ENCODE peak calls at places on chromosomes 3 and 15, in ten cellular contexts. One of them, this sample, is unnamed.

GRCh38 chr15:83205725-83206324 is 1.8 kb downstream of the HDGFL3 start:
- DNase-seq in AML-193: peak; percentile 1
- DNase-seq in stimulated activated CD4-positive, alpha-beta T cell treated with anti-CD3 and anti-CD28 coated beads, Interleukin-4, amount 100 ng/mL, for 1 hour: no peak
- DNase-seq in activated naive CD4-positive, alpha-beta T cell: no peak
- DNase-seq in T-helper 17 cell: no peak
- DNase-seq in stimulated activated naive CD8-positive, alpha-beta T cell treated with anti-CD3 and anti-CD28 coated beads, Interleukin-15, amount 100 ng/mL, for 72 hours: no peak
- DNase-seq in body of pancreas: peak; percentile 21
- DNase-seq in stimulated activated CD8-positive, alpha-beta memory T cell treated with anti-CD3 and anti-CD28 coated beads, Interleukin-15, amount 100 ng/mL, for 24 hours: no peak
- DNase-seq in bronchial epithelial cell: no peak
- DNase-seq in H9: no peak
- DNase-seq in this sample: no peak

GRCh38 chr15:77179541-77179998 is 108.7 kb upstream of the TSPAN3 start:
- DNase-seq in AML-193: no peak
- DNase-seq in stimulated activated CD4-positive, alpha-beta T cell treated with anti-CD3 and anti-CD28 coated beads, Interleukin-4, amount 100 ng/mL, for 1 hour: no peak
- DNase-seq in activated naive CD4-positive, alpha-beta T cell: no peak
- DNase-seq in T-helper 17 cell: no peak
- DNase-seq in stimulated activated naive CD8-positive, alpha-beta T cell treated with anti-CD3 and anti-CD28 coated beads, Interleukin-15, amount 100 ng/mL, for 72 hours: peak; percentile 17
- DNase-seq in body of pancreas: no peak
- DNase-seq in stimulated activated CD8-positive, alpha-beta memory T cell treated with anti-CD3 and anti-CD28 coated beads, Interleukin-15, amount 100 ng/mL, for 24 hours: no peak
- DNase-seq in bronchial epithelial cell: no peak
- DNase-seq in H9: no peak
- DNase-seq in this sample: no peak

GRCh38 chr3:177529716-177530335 is 332.5 kb upstream of the TBL1XR1 start:
- DNase-seq in AML-193: no peak
- DNase-seq in stimulated activated CD4-positive, alpha-beta T cell treated with anti-CD3 and anti-CD28 coated beads, Interleukin-4, amount 100 ng/mL, for 1 hour: no peak
- DNase-seq in activated naive CD4-positive, alpha-beta T cell: no peak
- DNase-seq in T-helper 17 cell: no peak
- DNase-seq in stimulated activated naive CD8-positive, alpha-beta T cell treated with anti-CD3 and anti-CD28 coated beads, Interleukin-15, amount 100 ng/mL, for 72 hours: no peak
- DNase-seq in body of pancreas: no peak
- DNase-seq in stimulated activated CD8-positive, alpha-beta memory T cell treated with anti-CD3 and anti-CD28 coated beads, Interleukin-15, amount 100 ng/mL, for 24 hours: no peak
- DNase-seq in bronchial epithelial cell: no peak
- DNase-seq in H9: no peak
- DNase-seq in this sample: no peak

GRCh38 chr15:70741107-70741511 is 22.2 kb downstream of the UACA start:
- DNase-seq in AML-193: peak; percentile 55
- DNase-seq in stimulated activated CD4-positive, alpha-beta T cell treated with anti-CD3 and anti-CD28 coated beads, Interleukin-4, amount 100 ng/mL, for 1 hour: no peak
- DNase-seq in activated naive CD4-positive, alpha-beta T cell: no peak
- DNase-seq in T-helper 17 cell: no peak
- DNase-seq in stimulated activated naive CD8-positive, alpha-beta T cell treated with anti-CD3 and anti-CD28 coated beads, Interleukin-15, amount 100 ng/mL, for 72 hours: no peak
- DNase-seq in body of pancreas: peak; percentile 82
- DNase-seq in stimulated activated CD8-positive, alpha-beta memory T cell treated with anti-CD3 and anti-CD28 coated beads, Interleukin-15, amount 100 ng/mL, for 24 hours: no peak
- DNase-seq in bronchial epithelial cell: peak; percentile 80
- DNase-seq in H9: no peak
- DNase-seq in this sample: no peak

GRCh38 chr15:73560501-73561117 is 72.6 kb downstream of the NPTN start:
- DNase-seq in AML-193: peak; percentile 64
- DNase-seq in stimulated activated CD4-positive, alpha-beta T cell treated with anti-CD3 and anti-CD28 coated beads, Interleukin-4, amount 100 ng/mL, for 1 hour: no peak
- DNase-seq in activated naive CD4-positive, alpha-beta T cell: no peak
- DNase-seq in T-helper 17 cell: no peak
- DNase-seq in stimulated activated naive CD8-positive, alpha-beta T cell treated with anti-CD3 and anti-CD28 coated beads, Interleukin-15, amount 100 ng/mL, for 72 hours: peak; percentile 10
- DNase-seq in body of pancreas: peak; percentile 34
- DNase-seq in stimulated activated CD8-positive, alpha-beta memory T cell treated with anti-CD3 and anti-CD28 coated beads, Interleukin-15, amount 100 ng/mL, for 24 hours: no peak
- DNase-seq in bronchial epithelial cell: peak; percentile 78
- DNase-seq in H9: no peak
- DNase-seq in this sample: no peak

GRCh38 chr3:105518806-105519418 is 152.2 kb downstream of the ALCAM start:
- DNase-seq in AML-193: peak; percentile 81
- DNase-seq in stimulated activated CD4-positive, alpha-beta T cell treated with anti-CD3 and anti-CD28 coated beads, Interleukin-4, amount 100 ng/mL, for 1 hour: no peak
- DNase-seq in activated naive CD4-positive, alpha-beta T cell: no peak
- DNase-seq in T-helper 17 cell: no peak
- DNase-seq in stimulated activated naive CD8-positive, alpha-beta T cell treated with anti-CD3 and anti-CD28 coated beads, Interleukin-15, amount 100 ng/mL, for 72 hours: peak; percentile 23
- DNase-seq in body of pancreas: peak; percentile 21
- DNase-seq in stimulated activated CD8-positive, alpha-beta memory T cell treated with anti-CD3 and anti-CD28 coated beads, Interleukin-15, amount 100 ng/mL, for 24 hours: no peak
- DNase-seq in bronchial epithelial cell: peak; percentile 71
- DNase-seq in H9: no peak
- DNase-seq in this sample: peak; percentile 46

GRCh38 chr3:186882881-186883685 is 40.6 kb downstream of the ADIPOQ start:
- DNase-seq in AML-193: peak; percentile 8
- DNase-seq in stimulated activated CD4-positive, alpha-beta T cell treated with anti-CD3 and anti-CD28 coated beads, Interleukin-4, amount 100 ng/mL, for 1 hour: peak; percentile 51
- DNase-seq in activated naive CD4-positive, alpha-beta T cell: no peak
- DNase-seq in T-helper 17 cell: no peak
- DNase-seq in stimulated activated naive CD8-positive, alpha-beta T cell treated with anti-CD3 and anti-CD28 coated beads, Interleukin-15, amount 100 ng/mL, for 72 hours: peak; percentile 26
- DNase-seq in body of pancreas: no peak
- DNase-seq in stimulated activated CD8-positive, alpha-beta memory T cell treated with anti-CD3 and anti-CD28 coated beads, Interleukin-15, amount 100 ng/mL, for 24 hours: no peak
- DNase-seq in bronchial epithelial cell: peak; percentile 97
- DNase-seq in H9: no peak
- DNase-seq in this sample: no peak

GRCh38 chr15:40438712-40439111 is 2.0 kb upstream of the BAHD1 start:
- DNase-seq in AML-193: no peak
- DNase-seq in stimulated activated CD4-positive, alpha-beta T cell treated with anti-CD3 and anti-CD28 coated beads, Interleukin-4, amount 100 ng/mL, for 1 hour: no peak
- DNase-seq in activated naive CD4-positive, alpha-beta T cell: no peak
- DNase-seq in T-helper 17 cell: no peak
- DNase-seq in stimulated activated naive CD8-positive, alpha-beta T cell treated with anti-CD3 and anti-CD28 coated beads, Interleukin-15, amount 100 ng/mL, for 72 hours: no peak
- DNase-seq in body of pancreas: peak; percentile 57
- DNase-seq in stimulated activated CD8-positive, alpha-beta memory T cell treated with anti-CD3 and anti-CD28 coated beads, Interleukin-15, amount 100 ng/mL, for 24 hours: no peak
- DNase-seq in bronchial epithelial cell: no peak
- DNase-seq in H9: no peak
- DNase-seq in this sample: no peak

GRCh38 chr15:99762288-99762687 is 29.1 kb upstream of the LYSMD4 start:
- DNase-seq in AML-193: no peak
- DNase-seq in stimulated activated CD4-positive, alpha-beta T cell treated with anti-CD3 and anti-CD28 coated beads, Interleukin-4, amount 100 ng/mL, for 1 hour: no peak
- DNase-seq in activated naive CD4-positive, alpha-beta T cell: no peak
- DNase-seq in T-helper 17 cell: no peak
- DNase-seq in stimulated activated naive CD8-positive, alpha-beta T cell treated with anti-CD3 and anti-CD28 coated beads, Interleukin-15, amount 100 ng/mL, for 72 hours: no peak
- DNase-seq in body of pancreas: no peak
- DNase-seq in stimulated activated CD8-positive, alpha-beta memory T cell treated with anti-CD3 and anti-CD28 coated beads, Interleukin-15, amount 100 ng/mL, for 24 hours: no peak
- DNase-seq in bronchial epithelial cell: peak; percentile 47
- DNase-seq in H9: no peak
- DNase-seq in this sample: no peak